ENCODE peak calls at places on chromosomes 4 and X, in seven cellular contexts. I is upper lobe of right lung; T is iPS DF 19.7; N is stimulated activated CD8-positive, alpha-beta memory T cell treated with anti-CD3 and anti-CD28 coated beads, Interleukin-7, amount 100 ng/mL, for 24 hours; Y is Peyer's patch; K is neural crest cell; Z is AG08396. A is an unnamed sample.

GRCh38 chr4:150476776-150477175 is 105.2 kb upstream of the MAB21L2 start:
- DNase-seq in I (no peak), T (no peak), N (no peak), Y (no peak), K (no peak), Z (no peak), A (no peak)

GRCh38 chr4:179625391-179625790 is 2183.2 kb upstream of the AGA start:
- DNase-seq in I (no peak), T (no peak), N (no peak), Y (no peak), K (no peak), Z (peak), A (peak)

GRCh38 chrX:39020051-39020669 is 218.9 kb downstream of the MID1IP1 start:
- DNase-seq in I (no peak), T (no peak), N (no peak), Y (no peak), K (no peak), Z (no peak), A (no peak)

GRCh38 chrX:129665916-129666644 is 11.3 kb upstream of the APLN start:
- DNase-seq in I (no peak), T (no peak), N (no peak), Y (no peak), K (no peak), Z (peak), A (peak)

GRCh38 chr4:15345134-15345533 is 82.7 kb upstream of the C1QTNF7 start:
- DNase-seq in I (no peak), T (no peak), N (no peak), Y (no peak), K (no peak), Z (no peak), A (no peak)

GRCh38 chrX:150303386-150304097 is 59.6 kb upstream of the MAMLD1 start:
- DNase-seq in I (no peak), T (no peak), N (no peak), Y (no peak), K (no peak), Z (no peak), A (no peak)

GRCh38 chr4:7157140-7157488 is 35.2 kb upstream of the SORCS2 start:
- DNase-seq in I (peak), T (no peak), N (no peak), Y (no peak), K (no peak), Z (no peak), A (no peak)

GRCh38 chr4:67204441-67204840 is 340.9 kb downstream of the CENPC start:
- DNase-seq in I (no peak), T (no peak), N (no peak), Y (no peak), K (no peak), Z (no peak), A (no peak)

GRCh38 chr4:165709526-165709925 is 163.5 kb upstream of the TLL1 start:
- DNase-seq in I (no peak), T (no peak), N (no peak), Y (no peak), K (no peak), Z (no peak), A (no peak)

GRCh38 chrX:135973025-135973547 is 702 bp downstream of the MMGT1 start:
- DNase-seq in I (no peak), T (no peak), N (no peak), Y (peak), K (no peak), Z (peak), A (peak)

GRCh38 chr4:123397276-123398150 is 918 bp downstream of the SPRY1 start:
- DNase-seq in I (peak), T (no peak), N (peak), Y (peak), K (peak), Z (peak), A (no peak)

GRCh38 chrX:71618303-71618721 is at the start of gene CXCR3:
- DNase-seq in I (peak), T (no peak), N (peak), Y (peak), K (no peak), Z (no peak), A (no peak)

GRCh38 chr4:40736910-40737309 is 12.8 kb upstream of the NSUN7 start:
- DNase-seq in I (no peak), T (no peak), N (no peak), Y (no peak), K (no peak), Z (no peak), A (no peak)

GRCh38 chr4:156778093-156778492 is 193.5 kb downstream of the PDGFC start:
- DNase-seq in I (no peak), T (no peak), N (no peak), Y (no peak), K (no peak), Z (no peak), A (no peak)

GRCh38 chrX:105865709-105866108 is 43.4 kb downstream of the NRK start:
- DNase-seq in I (no peak), T (no peak), N (no peak), Y (no peak), K (no peak), Z (no peak), A (no peak)

GRCh38 chr4:4859799-4860380 is 425 bp downstream of the MSX1 start:
- DNase-seq in I (no peak), T (no peak), N (no peak), Y (no peak), K (no peak), Z (peak), A (peak)

GRCh38 chr4:48949518-48950207 is 36.4 kb upstream of the CWH43 start:
- DNase-seq in I (no peak), T (no peak), N (no peak), Y (no peak), K (no peak), Z (no peak), A (no peak)